ENCODE peak calls at places on chromosome 18, in nine cellular contexts. X is effector memory CD8-positive, alpha-beta T cell; W is epithelial cell of proximal tubule; P is SHP77; C is NCI-H1092; B is stimulated activated CD8-positive, alpha-beta memory T cell treated with anti-CD3 and anti-CD28 coated beads, Interleukin-12 subunit alpha, Interleukin-12 subunit beta, amount 100 ng/mL, for 4 hours; H is RCC 7860; Z is iPS-NIHi11; F is CD8-positive, alpha-beta memory T cell. R is an unnamed sample.

GRCh38 chr18:75638597-75639467 is 211.3 kb upstream of the SMIM21 start:
- DNase-seq in X (no peak), W (no peak), P (no peak), C (no peak), B (no peak), H (no peak), Z (peak; percentile 55), F (no peak), R (no peak)

GRCh38 chr18:48216639-48217280 is 192.4 kb downstream of the ZBTB7C start:
- DNase-seq in X (no peak), W (no peak), P (peak; percentile 95), C (peak; percentile 93), B (no peak), H (no peak), Z (no peak), F (no peak), R (no peak)

GRCh38 chr18:70296289-70296688 is 7.4 kb downstream of the SOCS6 start:
- DNase-seq in X (no peak), W (no peak), P (no peak), C (no peak), B (no peak), H (peak; percentile 50), Z (no peak), F (no peak), R (no peak)

GRCh38 chr18:76205906-76206305 is 289.1 kb downstream of the ZNF516 start:
- DNase-seq in X (no peak), W (no peak), P (no peak), C (no peak), B (no peak), H (no peak), Z (no peak), F (no peak), R (no peak)

GRCh38 chr18:69758458-69758857 is 189.2 kb downstream of the CD226 start:
- DNase-seq in X (no peak), W (no peak), P (no peak), C (no peak), B (no peak), H (no peak), Z (no peak), F (no peak), R (peak; percentile 26)

GRCh38 chr18:46830633-46831032 is 73.8 kb upstream of the ST8SIA5 start:
- DNase-seq in X (no peak), W (no peak), P (no peak), C (no peak), B (no peak), H (no peak), Z (no peak), F (no peak), R (no peak)

GRCh38 chr18:42921261-42921737 is 194.2 kb downstream of the RIT2 start:
- DNase-seq in X (no peak), W (no peak), P (no peak), C (no peak), B (no peak), H (no peak), Z (no peak), F (no peak), R (no peak)

GRCh38 chr18:80171190-80171872 is 62.3 kb downstream of the ADNP2 start:
- DNase-seq in X (peak; percentile 58), W (no peak), P (no peak), C (no peak), B (peak; percentile 27), H (no peak), Z (peak; percentile 91), F (peak; percentile 29), R (peak; percentile 8)

GRCh38 chr18:26003391-26003790 is 87.0 kb downstream of the SS18 start:
- DNase-seq in X (no peak), W (no peak), P (no peak), C (no peak), B (no peak), H (no peak), Z (no peak), F (no peak), R (no peak)

GRCh38 chr18:26771524-26771923 is 94.0 kb downstream of the AQP4 start:
- DNase-seq in X (no peak), W (no peak), P (no peak), C (no peak), B (no peak), H (no peak), Z (peak; percentile 45), F (no peak), R (no peak)

GRCh38 chr18:10424576-10425314 is 29.7 kb upstream of the APCDD1 start:
- DNase-seq in X (no peak), W (no peak), P (no peak), C (no peak), B (no peak), H (no peak), Z (no peak), F (no peak), R (no peak)

GRCh38 chr18:23981369-23981768 is 33.2 kb upstream of the TTC39C start:
- DNase-seq in X (no peak), W (no peak), P (peak; percentile 44), C (no peak), B (no peak), H (no peak), Z (no peak), F (no peak), R (no peak)

GRCh38 chr18:56913970-56914369 is 232.9 kb upstream of the BOD1L2 start:
- DNase-seq in X (no peak), W (no peak), P (no peak), C (no peak), B (no peak), H (no peak), Z (no peak), F (no peak), R (no peak)

GRCh38 chr18:74342416-74343043 is 26.9 kb downstream of the C18orf63 start:
- DNase-seq in X (peak; percentile 17), W (peak; percentile 33), P (peak; percentile 38), C (peak; percentile 8), B (no peak), H (peak; percentile 43), Z (peak; percentile 9), F (peak; percentile 33), R (peak; percentile 55)

GRCh38 chr18:75211002-75211621 is 515 bp downstream of the TSHZ1 start:
- DNase-seq in X (peak; percentile 25), W (no peak), P (no peak), C (no peak), B (no peak), H (no peak), Z (peak; percentile 44), F (peak; percentile 43), R (no peak)

GRCh38 chr18:56748698-56749268 is 97.6 kb downstream of the WDR7 start:
- DNase-seq in X (no peak), W (peak; percentile 2), P (peak; percentile 41), C (peak; percentile 35), B (no peak), H (peak; percentile 30), Z (peak; percentile 24), F (no peak), R (peak; percentile 23)

GRCh38 chr18:32771169-32771751 is 1.6 kb downstream of the KLHL14 start:
- DNase-seq in X (no peak), W (no peak), P (no peak), C (peak; percentile 38), B (no peak), H (no peak), Z (peak; percentile 63), F (no peak), R (no peak)

GRCh38 chr18:24629926-24630325 is 169.5 kb downstream of the HRH4 start:
- DNase-seq in X (no peak), W (no peak), P (no peak), C (no peak), B (no peak), H (no peak), Z (no peak), F (no peak), R (no peak)

GRCh38 chr18:40048886-40049650 is 1906.0 kb upstream of the PIK3C3 start:
- DNase-seq in X (no peak), W (no peak), P (no peak), C (no peak), B (no peak), H (no peak), Z (no peak), F (no peak), R (no peak)

GRCh38 chr18:74921057-74921820 is 287.7 kb downstream of the PTGR3 start:
- DNase-seq in X (no peak), W (no peak), P (no peak), C (no peak), B (no peak), H (no peak), Z (no peak), F (no peak), R (no peak)

GRCh38 chr18:35042389-35043066 is 1.3 kb downstream of the MAPRE2 start:
- DNase-seq in X (peak; percentile 18), W (no peak), P (no peak), C (no peak), B (no peak), H (no peak), Z (no peak), F (peak; percentile 73), R (no peak)

GRCh38 chr18:50338122-50338521 is 36.7 kb upstream of the SKA1 start:
- DNase-seq in X (no peak), W (no peak), P (no peak), C (no peak), B (no peak), H (no peak), Z (no peak), F (no peak), R (no peak)

GRCh38 chr18:5309888-5310470 is 14.5 kb upstream of the ZBTB14 start:
- DNase-seq in X (peak; percentile 20), W (no peak), P (no peak), C (no peak), B (no peak), H (no peak), Z (no peak), F (peak; percentile 49), R (peak; percentile 22)

GRCh38 chr18:46810481-46811000 is 53.7 kb upstream of the ST8SIA5 start:
- DNase-seq in X (no peak), W (no peak), P (no peak), C (no peak), B (no peak), H (no peak), Z (no peak), F (no peak), R (no peak)

GRCh38 chr18:68713131-68713530 is 1.8 kb downstream of the TMX3 start:
- DNase-seq in X (no peak), W (no peak), P (no peak), C (no peak), B (no peak), H (no peak), Z (no peak), F (no peak), R (no peak)

GRCh38 chr18:58464104-58464625 is 164.7 kb downstream of the ALPK2 start:
- DNase-seq in X (no peak), W (no peak), P (no peak), C (no peak), B (no peak), H (no peak), Z (no peak), F (no peak), R (no peak)

GRCh38 chr18:42053188-42053781 is 98.3 kb downstream of the PIK3C3 start:
- DNase-seq in X (peak; percentile 48), W (no peak), P (peak; percentile 18), C (peak; percentile 32), B (peak; percentile 12), H (peak; percentile 34), Z (peak; percentile 40), F (peak; percentile 31), R (peak; percentile 40)

GRCh38 chr18:52465391-52465790 is 125.4 kb downstream of the DCC start:
- DNase-seq in X (no peak), W (no peak), P (no peak), C (no peak), B (no peak), H (no peak), Z (no peak), F (no peak), R (no peak)

GRCh38 chr18:23281626-23282436 is 146.5 kb downstream of the CABLES1 start:
- DNase-seq in X (no peak), W (no peak), P (no peak), C (no peak), B (no peak), H (no peak), Z (no peak), F (no peak), R (no peak)